ENCODE peak calls at places on chromosomes 11 and 22, in ten cellular contexts. I, R, K, U, T, L, Y, A, P and X are unnamed samples.

GRCh38 chr11:120594746-120595145 is 83.2 kb downstream of the GRIK4 start:
- DNase-seq in L (no peak), A (no peak), K (no peak), I (no peak), U (no peak), T (no peak), R (no peak), Y (no peak), P (no peak), X (no peak)

GRCh38 chr11:18016789-18017188 is 3.9 kb upstream of the SERGEF start:
- DNase-seq in L (no peak), P (no peak), A (no peak), U (no peak), I (no peak), R (no peak), Y (peak; percentile 30), K (no peak), T (no peak), X (no peak)

GRCh38 chr22:19984201-19984753 is 32.3 kb downstream of the ARVCF start:
- DNase-seq in T (no peak), Y (peak; percentile 68), R (no peak), A (no peak), U (peak; percentile 45), P (no peak), I (no peak), K (no peak), L (peak; percentile 31), X (no peak)

GRCh38 chr22:29150701-29151100 is 55.0 kb upstream of the EMID1 start:
- DNase-seq in K (no peak), Y (no peak), T (no peak), P (no peak), U (no peak), I (peak; percentile 23), A (no peak), R (no peak), L (no peak), X (no peak)

GRCh38 chr11:66843776-66844495 is 695 bp downstream of the RCE1 start:
- DNase-seq in A (no peak), R (no peak), T (peak; percentile 16), U (no peak), P (no peak), K (no peak), Y (no peak), I (peak; percentile 29), L (no peak), X (no peak)

GRCh38 chr11:14645985-14646900 is 2.6 kb downstream of the PDE3B start:
- DNase-seq in T (no peak), Y (no peak), R (no peak), A (no peak), U (no peak), I (no peak), P (no peak), K (no peak), L (no peak), X (no peak)

GRCh38 chr22:35930933-35931332 is 97.7 kb downstream of the RBFOX2 start:
- DNase-seq in Y (peak; percentile 79), R (no peak), U (peak; percentile 75), P (no peak), K (no peak), A (no peak), T (peak; percentile 26), L (peak; percentile 72), I (no peak), X (no peak)

GRCh38 chr11:76566811-76567210 is 103.7 kb downstream of the LRRC32 start:
- DNase-seq in L (peak; percentile 21), A (no peak), K (no peak), R (no peak), P (no peak), T (no peak), I (no peak), Y (no peak), U (no peak), X (no peak)

GRCh38 chr22:21921729-21922128 is 30.9 kb downstream of the PPM1F start:
- DNase-seq in P (no peak), I (peak; percentile 76), A (no peak), K (no peak), L (no peak), Y (no peak), U (no peak), T (no peak), R (no peak), X (no peak)

GRCh38 chr11:45234306-45235006 is 51.7 kb downstream of the SYT13 start:
- DNase-seq in K (no peak), T (no peak), U (no peak), Y (no peak), L (no peak), I (no peak), A (no peak), P (no peak), R (no peak), X (no peak)

GRCh38 chr11:2912038-2912410 is 17.2 kb downstream of the PHLDA2 start:
- DNase-seq in Y (no peak), L (no peak), I (no peak), R (no peak), A (no peak), P (no peak), U (no peak), K (no peak), T (no peak), X (no peak)

GRCh38 chr22:36258750-36259619 is 6.1 kb downstream of the APOL1 start:
- DNase-seq in K (no peak), T (no peak), R (no peak), A (no peak), I (peak; percentile 88), Y (peak; percentile 71), L (no peak), P (no peak), U (peak; percentile 50), X (no peak)

GRCh38 chr22:48104786-48105185 is 1342.3 kb downstream of the TBC1D22A start:
- DNase-seq in K (no peak), I (no peak), T (no peak), L (no peak), P (no peak), A (no peak), R (no peak), Y (no peak), U (no peak), X (no peak)

GRCh38 chr11:79940976-79941735 is 500.3 kb upstream of the TENM4 start:
- DNase-seq in K (no peak), R (no peak), U (no peak), A (no peak), P (no peak), L (no peak), T (no peak), I (no peak), Y (no peak), X (no peak)

GRCh38 chr11:103959279-103959930 is 77.0 kb upstream of the DDI1 start:
- DNase-seq in T (no peak), U (peak; percentile 79), I (no peak), Y (peak; percentile 95), K (no peak), P (no peak), A (no peak), R (peak; percentile 0), L (no peak), X (no peak)

GRCh38 chr22:21867528-21868266 is at the start of gene MAPK1:
- DNase-seq in U (peak; percentile 97), T (peak; percentile 95), A (peak; percentile 92), K (peak; percentile 89), L (peak; percentile 83), Y (peak; percentile 91), R (peak; percentile 96), I (peak; percentile 97), P (peak; percentile 94), X (peak; percentile 92)

GRCh38 chr11:125955856-125956255 is 10.0 kb downstream of the VSIG10L2 start:
- DNase-seq in K (no peak), L (no peak), Y (no peak), P (no peak), U (no peak), R (no peak), A (no peak), I (no peak), T (no peak), X (no peak)